ENCODE peak calls at places on chromosomes 2 and 18, in five cellular contexts. E is upper lobe of right lung, G is HL-60, N is pancreas, D is heart left ventricle. O is an unnamed sample.
A peak's percentile ranks its signal among the peaks of the same experiment; 100 is the strongest.

GRCh38 chr2:233974530-233975071 is 57.4 kb downstream of the TRPM8 start:
- DNase-seq in G (no peak), D (no peak), N (peak; percentile 85), E (no peak), O (no peak)

GRCh38 chr18:47370052-47370451 is 118.6 kb upstream of the SKOR2 start:
- DNase-seq in N (no peak), D (no peak), E (no peak), G (no peak), O (no peak)

GRCh38 chr2:138979131-138979530 is 198.9 kb upstream of the NXPH2 start:
- DNase-seq in D (no peak), N (no peak), E (no peak), G (no peak), O (no peak)

GRCh38 chr2:174334781-174335604 is at the start of gene SP9:
- DNase-seq in D (peak; percentile 63), G (peak; percentile 28), E (no peak), N (no peak), O (no peak)

GRCh38 chr18:77080283-77080682 is 52.3 kb downstream of the MBP start:
- DNase-seq in N (no peak), G (no peak), E (no peak), D (no peak), O (no peak)

GRCh38 chr18:48127546-48128105 is 197.2 kb upstream of the SMAD2 start:
- DNase-seq in D (no peak), N (no peak), G (no peak), E (no peak), O (no peak)

GRCh38 chr2:21251216-21251971 is 127.6 kb downstream of the TDRD15 start:
- DNase-seq in G (no peak), N (no peak), E (no peak), D (no peak), O (no peak)

GRCh38 chr2:173002751-173003541 is 72.7 kb upstream of the MAP3K20 start:
- DNase-seq in E (no peak), N (no peak), D (no peak), G (no peak), O (no peak)

GRCh38 chr18:68172842-68173549 is 541.9 kb downstream of the TMX3 start:
- DNase-seq in D (peak; percentile 46), G (no peak), E (no peak), N (no peak), O (no peak)

GRCh38 chr18:9356969-9357368 is 22.4 kb downstream of the TWSG1 start:
- DNase-seq in D (no peak), E (no peak), N (no peak), G (no peak), O (no peak)

GRCh38 chr2:144995482-144995881 is 475.6 kb upstream of the ZEB2 start:
- DNase-seq in N (no peak), E (no peak), G (no peak), D (no peak), O (no peak)

GRCh38 chr2:28206786-28207185 is 185.9 kb upstream of the FOSL2 start:
- DNase-seq in E (no peak), G (no peak), N (no peak), D (no peak), O (no peak)

GRCh38 chr2:54588244-54588899 is 132.2 kb downstream of the SPTBN1 start:
- DNase-seq in D (no peak), G (no peak), N (no peak), E (no peak), O (no peak)

GRCh38 chr2:151914989-151915628 is 86.9 kb upstream of the ARL5A start:
- DNase-seq in G (no peak), D (no peak), N (no peak), E (no peak), O (no peak)

GRCh38 chr2:887639-888038 is 63.0 kb upstream of the SNTG2 start:
- DNase-seq in E (no peak), G (no peak), D (no peak), N (no peak), O (no peak)

GRCh38 chr18:25832008-25832604 is 258.3 kb downstream of the SS18 start:
- DNase-seq in N (peak; percentile 22), D (peak; percentile 70), G (peak; percentile 38), E (peak; percentile 72), O (no peak)

GRCh38 chr2:227256605-227257004 is 68.4 kb upstream of the MFF start:
- DNase-seq in N (no peak), D (no peak), E (no peak), G (no peak), O (no peak)

GRCh38 chr2:154952346-154953010 is 254.0 kb downstream of the KCNJ3 start:
- DNase-seq in N (no peak), E (no peak), G (no peak), D (no peak), O (no peak)

DNA sequence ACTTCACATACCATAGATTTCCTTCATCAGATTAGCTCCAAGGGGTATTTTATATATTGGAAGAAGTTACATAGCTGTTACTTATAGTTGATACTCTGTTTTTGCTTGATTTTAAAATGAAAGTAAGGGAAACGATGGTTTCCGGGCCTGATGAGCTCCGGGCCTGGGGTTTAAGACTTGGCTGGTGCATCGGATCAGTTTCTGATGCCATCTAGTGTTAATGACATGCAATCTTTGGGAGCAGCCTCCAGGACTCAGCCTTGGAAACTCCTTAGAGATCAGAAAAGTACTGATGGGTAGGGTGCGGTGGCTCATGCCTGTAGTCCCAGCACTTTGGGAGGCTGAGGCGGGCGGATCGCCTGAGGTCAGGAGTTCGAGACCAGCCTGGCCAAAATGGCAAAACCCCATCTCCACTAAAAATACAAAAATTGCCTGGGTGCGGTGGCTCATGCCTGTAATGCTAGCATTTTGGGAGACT is 47.1 kb upstream of the CNOT11 start:
- DNase-seq in N (peak; percentile 68), G (peak; percentile 66), E (no peak), D (no peak), O (no peak)
- H3K4me3 ChIP-seq in N (no peak overlapping the region), G (no peak overlapping the region), E (peak overlapping the region; percentile 37), D (peak overlapping the region; percentile 27), O (peak overlapping the region; percentile 63)

GRCh38 chr2:168612719-168613118 is 156.6 kb downstream of the CERS6 start:
- DNase-seq in D (no peak), N (no peak), G (no peak), E (no peak), O (no peak)

GRCh38 chr2:168611091-168611490 is 155.0 kb downstream of the CERS6 start:
- DNase-seq in E (no peak), D (no peak), G (no peak), N (no peak), O (no peak)

GRCh38 chr2:168613510-168613909 is 157.4 kb downstream of the CERS6 start:
- DNase-seq in G (no peak), N (no peak), E (no peak), D (no peak), O (no peak)

GRCh38 chr2:168611896-168612650 is 156.0 kb downstream of the CERS6 start:
- DNase-seq in D (no peak), G (no peak), N (no peak), E (no peak), O (no peak)

GRCh38 chr2:168614291-168615018 is 158.4 kb downstream of the CERS6 start:
- DNase-seq in G (no peak), D (no peak), N (no peak), E (no peak), O (no peak)
- TF ChIP-seq CTCF in G (no peak), D (no peak), N (no peak), E (no peak), O (no peak)

GRCh38 chr2:237623428-237624403 is 3.7 kb upstream of the LRRFIP1 start:
- DNase-seq in G (no peak), N (no peak), D (no peak), E (peak; percentile 60), O (no peak)
- H3K4me3 ChIP-seq in G (no peak overlapping the region), N (no peak overlapping the region), D (no peak overlapping the region), E (no peak overlapping the region), O (no peak overlapping the region)

GRCh38 chr2:46096272-46096671 is 200.9 kb upstream of the EPAS1 start:
- DNase-seq in E (no peak), N (no peak), G (no peak), D (no peak), O (no peak)

GRCh38 chr2:46091004-46091403 is 206.2 kb upstream of the EPAS1 start:
- DNase-seq in E (no peak), D (no peak), G (no peak), N (no peak), O (no peak)

GRCh38 chr2:46095821-46096220 is 201.4 kb upstream of the EPAS1 start:
- DNase-seq in E (no peak), N (no peak), G (no peak), D (no peak), O (no peak)

GRCh38 chr2:46094689-46095088 is 202.5 kb upstream of the EPAS1 start:
- DNase-seq in D (no peak), G (no peak), E (no peak), N (no peak), O (no peak)

GRCh38 chr2:46091961-46092667 is 205.1 kb upstream of the EPAS1 start:
- DNase-seq in N (no peak), D (no peak), G (no peak), E (no peak), O (no peak)
- TF ChIP-seq CTCF in N (no peak), D (no peak), G (no peak), E (no peak), O (no peak)

GRCh38 chr18:75784413-75784812 is 356.9 kb upstream of the SMIM21 start:
- DNase-seq in N (no peak), G (no peak), D (no peak), E (no peak), O (no peak)
- H3K4me3 ChIP-seq in N (no peak overlapping the region), G (no peak overlapping the region), D (no peak overlapping the region), E (no peak overlapping the region), O (no peak overlapping the region)

GRCh38 chr2:205858781-205859478 is 176.6 kb downstream of the NRP2 start:
- DNase-seq in G (no peak), D (no peak), E (no peak), N (peak; percentile 93), O (no peak)

GRCh38 chr2:205860146-205860545 is 177.8 kb downstream of the NRP2 start:
- DNase-seq in G (no peak), N (no peak), D (no peak), E (no peak), O (no peak)

GRCh38 chr2:205864511-205864910 is 182.2 kb downstream of the NRP2 start:
- DNase-seq in E (no peak), D (no peak), G (no peak), N (no peak), O (no peak)

GRCh38 chr2:205857532-205857931 is 175.2 kb downstream of the NRP2 start:
- DNase-seq in E (no peak), D (no peak), G (no peak), N (no peak), O (no peak)

GRCh38 chr2:205860847-205861246 is 178.5 kb downstream of the NRP2 start:
- DNase-seq in E (no peak), G (no peak), N (no peak), D (no peak), O (no peak)
- TF ChIP-seq CTCF in E (no peak), G (no peak), N (no peak), D (no peak), O (no peak)

O was measured in coronary artery.